ENCODE peak calls at places on chromosomes 6 and 20, in nine cellular contexts. I, R, O, C, H, G, B, N and E are unnamed samples.

GRCh38 chr6:40347571-40348011 is 239.6 kb downstream of the LRFN2 start:
- DNase-seq in R (no peak), H (no peak), C (no peak), G (peak; percentile 82), B (peak; percentile 13), I (no peak), N (no peak), O (no peak), E (no peak)

GRCh38 chr20:52552181-52552872 is 360.7 kb upstream of the ZFP64 start:
- DNase-seq in C (no peak), B (no peak), G (no peak), H (no peak), R (no peak), I (no peak), O (peak; percentile 83), N (no peak), E (peak; percentile 90)

GRCh38 chr6:115613488-115613887 is 447.2 kb downstream of the FRK start:
- DNase-seq in O (peak; percentile 70), R (no peak), B (no peak), H (no peak), I (no peak), G (no peak), N (no peak), C (no peak), E (no peak)

GRCh38 chr6:139698526-139699182 is 324.2 kb upstream of the CITED2 start:
- DNase-seq in N (no peak), O (no peak), R (no peak), B (no peak), H (no peak), G (no peak), I (no peak), C (no peak), E (no peak)

GRCh38 chr6:158000530-158001307 is 19.1 kb downstream of the SYNJ2 start:
- DNase-seq in C (no peak), R (no peak), N (peak; percentile 34), H (no peak), I (no peak), B (no peak), O (no peak), G (no peak), E (no peak)

GRCh38 chr6:32741203-32741960 is at the start of gene HLA-DQA2:
- DNase-seq in B (no peak), R (no peak), H (no peak), C (no peak), N (no peak), G (no peak), O (no peak), I (no peak), E (no peak)

GRCh38 chr6:34950849-34951248 is 61.8 kb downstream of the ANKS1A start:
- DNase-seq in O (no peak), R (no peak), N (no peak), C (no peak), B (no peak), G (no peak), H (no peak), I (no peak), E (no peak)

GRCh38 chr6:137783640-137784198 is 83.3 kb upstream of the TNFAIP3 start:
- DNase-seq in R (no peak), B (no peak), H (no peak), G (no peak), I (no peak), O (no peak), C (no peak), N (no peak), E (no peak)

GRCh38 chr6:44253307-44254101 is 3.8 kb downstream of the SLC35B2 start:
- DNase-seq in G (peak; percentile 91), N (peak; percentile 54), I (no peak), O (peak; percentile 69), R (peak; percentile 40), C (peak; percentile 68), B (no peak), H (peak; percentile 38), E (peak; percentile 37)

GRCh38 chr20:50376179-50376887 is 133.8 kb upstream of the PTPN1 start:
- DNase-seq in R (no peak), N (no peak), C (no peak), H (no peak), O (no peak), B (no peak), G (no peak), I (no peak), E (no peak)

GRCh38 chr6:80639243-80639642 is 532.8 kb downstream of the BCKDHB start:
- DNase-seq in H (no peak), B (no peak), N (no peak), R (no peak), C (no peak), I (no peak), O (peak; percentile 43), G (no peak), E (no peak)

GRCh38 chr6:163343609-163344008 is 70.9 kb upstream of the QKI start:
- DNase-seq in O (no peak), G (no peak), R (no peak), I (no peak), H (no peak), B (no peak), C (no peak), N (no peak), E (no peak)

GRCh38 chr6:170438402-170438753 is 114.7 kb downstream of the PSMB1 start:
- DNase-seq in N (peak; percentile 79), I (no peak), G (peak; percentile 99), H (no peak), R (peak; percentile 86), O (peak; percentile 97), B (peak; percentile 87), C (peak; percentile 98), E (peak; percentile 97)

GRCh38 chr20:21739682-21740081 is 34.2 kb downstream of the PAX1 start:
- DNase-seq in H (no peak), C (no peak), B (no peak), R (no peak), G (no peak), N (no peak), O (no peak), I (no peak), E (no peak)

GRCh38 chr6:129686941-129687627 is 22.9 kb downstream of the ARHGAP18 start:
- DNase-seq in O (peak; percentile 59), I (no peak), G (no peak), R (no peak), C (no peak), B (no peak), N (no peak), H (no peak), E (no peak)